ENCODE peak calls at places on chromosome 1, in seven cellular contexts. H, C, T, Q, P, I and U are unnamed samples.

GRCh38 chr1:106681939-106682522 is 374.4 kb upstream of the PRMT6 start:
- DNase-seq in P (no peak), C (no peak), Q (no peak), H (no peak), I (no peak), T (no peak), U (no peak)

GRCh38 chr1:56505792-56506191 is 73.6 kb downstream of the PLPP3 start:
- DNase-seq in H (no peak), T (no peak), Q (no peak), I (no peak), C (no peak), P (no peak), U (no peak)

GRCh38 chr1:200428482-200429205 is 18.8 kb upstream of the ZNF281 start:
- DNase-seq in P (peak), Q (no peak), C (peak), I (no peak), T (no peak), H (no peak), U (no peak)

GRCh38 chr1:39129514-39129913 is 75.0 kb upstream of the MACF1 start:
- DNase-seq in H (no peak), Q (no peak), I (peak), T (no peak), P (peak), C (peak), U (no peak)

GRCh38 chr1:235106457-235106856 is 22.2 kb downstream of the TOMM20 start:
- DNase-seq in P (no peak), I (no peak), Q (no peak), C (no peak), T (no peak), H (no peak), U (no peak)

GRCh38 chr1:147890177-147890790 is 12.3 kb upstream of the GJA8 start:
- DNase-seq in I (peak), H (peak), T (peak), C (peak), P (peak), Q (peak), U (peak)

GRCh38 chr1:53618218-53619087 is 120.5 kb downstream of the GLIS1 start:
- DNase-seq in I (no peak), T (peak), H (no peak), P (no peak), C (no peak), Q (no peak), U (no peak)

GRCh38 chr1:214446772-214447556 is 104.4 kb downstream of the PTPN14 start:
- DNase-seq in I (peak), Q (no peak), P (peak), C (peak), T (peak), H (no peak), U (no peak)

GRCh38 chr1:167548059-167548932 is 5.3 kb downstream of the CREG1 start:
- DNase-seq in P (peak), Q (no peak), C (peak), H (no peak), I (peak), T (no peak), U (no peak)